ENCODE peak calls at places on chromosomes 2 and 18, in eight cellular contexts. X is EH, P is T-cell, O is BJ, T is COR-L47, F is mammary epithelial cell, Q is activated T-cell treated with anti-CD3 and anti-CD28 coated beads for 1 hour, N is uterus. D is an unnamed sample.

GRCh38 chr2:222318712-222319575 is 20.1 kb upstream of the PAX3 start:
- DNase-seq in X (peak; percentile 31), P (no peak), O (no peak), T (peak; percentile 50), F (no peak), Q (no peak), N (peak; percentile 58), D (no peak)

GRCh38 chr2:85704800-85705679 is 10.9 kb downstream of the GNLY start:
- DNase-seq in X (no peak), P (no peak), O (no peak), T (no peak), F (no peak), Q (no peak), N (no peak), D (no peak)

GRCh38 chr2:46984642-46985476 is 69.3 kb upstream of the MCFD2 start:
- DNase-seq in X (peak; percentile 99), P (no peak), O (peak; percentile 96), T (no peak), F (peak; percentile 92), Q (no peak), N (peak; percentile 76), D (peak; percentile 94)

GRCh38 chr2:217958206-217958888 is 44.4 kb downstream of the TNS1 start:
- DNase-seq in X (no peak), P (no peak), O (no peak), T (no peak), F (no peak), Q (no peak), N (peak; percentile 12), D (no peak)

GRCh38 chr2:201111096-201111495 is 4.9 kb upstream of the CFLAR start:
- DNase-seq in X (no peak), P (no peak), O (no peak), T (no peak), F (no peak), Q (no peak), N (no peak), D (no peak)

GRCh38 chr2:4246364-4247131 is 543.2 kb downstream of the DCDC2C start:
- DNase-seq in X (no peak), P (no peak), O (no peak), T (peak; percentile 61), F (no peak), Q (no peak), N (no peak), D (no peak)

GRCh38 chr18:57737661-57738060 is 65.5 kb downstream of the ATP8B1 start:
- DNase-seq in X (peak; percentile 96), P (no peak), O (peak; percentile 89), T (no peak), F (peak; percentile 94), Q (no peak), N (peak; percentile 87), D (peak; percentile 48)

GRCh38 chr2:209577376-209578357 is 153.8 kb downstream of the MAP2 start:
- DNase-seq in X (peak; percentile 15), P (no peak), O (no peak), T (peak; percentile 32), F (no peak), Q (no peak), N (no peak), D (peak; percentile 10)

GRCh38 chr2:63029058-63029457 is 21.6 kb upstream of the OTX1 start:
- DNase-seq in X (peak; percentile 54), P (no peak), O (no peak), T (no peak), F (peak; percentile 64), Q (no peak), N (no peak), D (no peak)

GRCh38 chr2:201203916-201204654 is 21.1 kb downstream of the CASP10 start:
- DNase-seq in X (peak; percentile 82), P (no peak), O (peak; percentile 73), T (no peak), F (no peak), Q (no peak), N (peak; percentile 56), D (no peak)

GRCh38 chr2:229445013-229445412 is 173.9 kb upstream of the PID1 start:
- DNase-seq in X (peak; percentile 88), P (no peak), O (peak; percentile 81), T (no peak), F (peak; percentile 97), Q (no peak), N (peak; percentile 79), D (peak; percentile 80)

GRCh38 chr2:118202707-118203303 is 114.5 kb downstream of the INSIG2 start:
- DNase-seq in X (peak; percentile 53), P (no peak), O (no peak), T (peak; percentile 45), F (peak; percentile 22), Q (peak; percentile 22), N (no peak), D (peak; percentile 48)

GRCh38 chr2:119085613-119086012 is 72.9 kb downstream of the C1QL2 start:
- DNase-seq in X (no peak), P (no peak), O (no peak), T (no peak), F (no peak), Q (no peak), N (no peak), D (no peak)

GRCh38 chr2:241788572-241788971 is 11.9 kb downstream of the GAL3ST2 start:
- DNase-seq in X (peak; percentile 33), P (no peak), O (no peak), T (no peak), F (peak; percentile 27), Q (no peak), N (no peak), D (no peak)

GRCh38 chr2:113041871-113042270 is 10.8 kb downstream of the IL36B start:
- DNase-seq in X (no peak), P (no peak), O (no peak), T (no peak), F (peak; percentile 33), Q (no peak), N (no peak), D (no peak)

GRCh38 chr18:54100920-54101319 is 123.5 kb downstream of the MBD2 start:
- DNase-seq in X (peak; percentile 7), P (no peak), O (no peak), T (no peak), F (peak; percentile 72), Q (no peak), N (no peak), D (no peak)

GRCh38 chr2:2569836-2570235 is 238.8 kb upstream of the MYT1L start:
- DNase-seq in X (no peak), P (no peak), O (no peak), T (no peak), F (no peak), Q (no peak), N (no peak), D (no peak)

GRCh38 chr2:178422097-178422496 is 28.9 kb downstream of the PRKRA start:
- DNase-seq in X (no peak), P (no peak), O (no peak), T (no peak), F (no peak), Q (no peak), N (no peak), D (no peak)

GRCh38 chr2:40097691-40098376 is 318.8 kb upstream of the THUMPD2 start:
- DNase-seq in X (peak; percentile 88), P (no peak), O (no peak), T (no peak), F (peak; percentile 67), Q (no peak), N (no peak), D (no peak)